ENCODE peak calls at places on chromosomes 6 and 20, in eight cellular contexts. S is psoas muscle, G is type B pancreatic cell, T is H1, J is GM12878, Z is A549, R is bronchial epithelial cell, E is endothelial cell. L is an unnamed sample.

GRCh38 chr20:46814366-46815232 is 80.0 kb upstream of the EYA2 start:
- DNase-seq in E (no peak), Z (peak), S (no peak), G (peak), J (no peak), T (no peak), R (peak), L (no peak)

GRCh38 chr6:77403424-77403823 is 59.9 kb downstream of the HTR1B start:
- DNase-seq in T (no peak), R (peak), S (no peak), E (no peak), G (no peak), J (no peak), Z (peak), L (no peak)

GRCh38 chr6:124459268-124459667 is 503.0 kb upstream of the RNF217 start:
- DNase-seq in R (no peak), E (no peak), S (no peak), J (no peak), T (no peak), G (no peak), Z (no peak), L (no peak)

GRCh38 chr6:140051521-140052455 is 677.3 kb upstream of the CITED2 start:
- DNase-seq in E (no peak), G (no peak), T (no peak), R (peak), J (no peak), S (no peak), Z (peak), L (no peak)

GRCh38 chr20:57698191-57698866 is 11.5 kb downstream of the PMEPA1 start:
- DNase-seq in J (no peak), S (no peak), E (no peak), T (no peak), Z (peak), R (peak), G (no peak), L (no peak)

GRCh38 chr6:24749292-24749691 is 25.4 kb upstream of the GMNN start:
- DNase-seq in E (no peak), Z (no peak), T (no peak), G (no peak), S (no peak), R (no peak), J (no peak), L (no peak)

GRCh38 chr6:106451419-106451818 is 90.9 kb downstream of the CRYBG1 start:
- DNase-seq in R (peak), J (no peak), Z (no peak), E (no peak), G (no peak), T (no peak), S (no peak), L (no peak)

GRCh38 chr20:24791949-24792348 is 157.1 kb upstream of the CST7 start:
- DNase-seq in S (peak), J (no peak), E (no peak), T (no peak), Z (no peak), R (no peak), G (no peak), L (no peak)

GRCh38 chr20:44576297-44576696 is 6.1 kb upstream of the PKIG start:
- DNase-seq in S (no peak), J (no peak), G (no peak), E (no peak), Z (peak), R (peak), T (no peak), L (no peak)

GRCh38 chr6:5540375-5540774 is 279.1 kb downstream of the FARS2 start:
- DNase-seq in Z (no peak), E (no peak), S (no peak), G (no peak), R (no peak), T (no peak), J (no peak), L (no peak)

GRCh38 chr6:28269492-28269891 is 2.5 kb downstream of the ZSCAN26 start:
- DNase-seq in S (no peak), T (no peak), J (no peak), E (no peak), Z (peak), G (no peak), R (peak), L (no peak)

GRCh38 chr6:27178001-27178730 is 69.3 kb upstream of the PRSS16 start:
- DNase-seq in J (peak), E (peak), T (no peak), R (peak), Z (peak), S (no peak), G (no peak), L (peak)

GRCh38 chr6:31285496-31285895 is 13.6 kb upstream of the HLA-C start:
- DNase-seq in T (no peak), G (no peak), J (no peak), S (no peak), Z (no peak), R (no peak), E (no peak), L (no peak)

GRCh38 chr6:23797041-23797440 is 329.0 kb upstream of the NRSN1 start:
- DNase-seq in J (no peak), R (no peak), G (no peak), S (no peak), Z (no peak), E (no peak), T (no peak), L (no peak)

GRCh38 chr6:53205778-53206177 is 57.1 kb upstream of the GCM1 start:
- DNase-seq in Z (no peak), R (no peak), J (no peak), S (no peak), E (no peak), T (no peak), G (no peak), L (no peak)

GRCh38 chr6:36510365-36510764 is 36.9 kb downstream of the STK38 start:
- DNase-seq in J (no peak), T (no peak), G (no peak), E (no peak), S (no peak), Z (no peak), R (no peak), L (no peak)

GRCh38 chr6:43275782-43276179 is 22.3 kb upstream of the SLC22A7 start:
- DNase-seq in Z (no peak), T (no peak), E (no peak), J (no peak), R (no peak), G (no peak), S (no peak), L (no peak)

GRCh38 chr6:14316911-14317535 is 199.5 kb downstream of the CD83 start:
- DNase-seq in G (no peak), S (no peak), Z (no peak), T (no peak), E (no peak), J (no peak), R (no peak), L (no peak)

GRCh38 chr6:27078734-27079357 is 168.7 kb upstream of the PRSS16 start:
- DNase-seq in Z (peak), R (peak), S (no peak), G (no peak), J (peak), E (peak), T (peak), L (no peak)

GRCh38 chr6:16927205-16927604 is 165.9 kb upstream of the ATXN1 start:
- DNase-seq in J (no peak), Z (no peak), S (no peak), T (no peak), R (no peak), E (no peak), G (no peak), L (no peak)

GRCh38 chr6:6386010-6386409 is 65.5 kb upstream of the F13A1 start:
- DNase-seq in E (peak), G (no peak), R (peak), Z (no peak), T (no peak), S (no peak), J (no peak), L (no peak)

GRCh38 chr6:144897441-144897921 is 612.3 kb downstream of the UTRN start:
- DNase-seq in T (no peak), S (no peak), Z (peak), J (no peak), R (peak), G (no peak), E (no peak), L (no peak)

GRCh38 chr6:108745664-108746336 is 102.4 kb upstream of the ARMC2 start:
- DNase-seq in J (no peak), R (no peak), G (no peak), S (no peak), E (no peak), Z (no peak), T (no peak), L (no peak)

GRCh38 chr6:130138116-130138908 is 84.4 kb downstream of the SAMD3 start:
- DNase-seq in T (no peak), J (no peak), E (no peak), Z (no peak), S (no peak), R (no peak), G (no peak), L (no peak)

GRCh38 chr20:14538433-14538832 is 201.0 kb upstream of the FLRT3 start:
- DNase-seq in E (no peak), G (no peak), R (no peak), T (no peak), S (no peak), Z (no peak), J (peak), L (no peak)

GRCh38 chr20:2005831-2006426 is 12.1 kb upstream of the PDYN start:
- DNase-seq in E (peak), S (peak), R (peak), Z (peak), G (peak), T (peak), J (no peak), L (peak)

GRCh38 chr6:33443619-33444504 is 10.5 kb upstream of the ZBTB9 start:
- DNase-seq in Z (no peak), G (no peak), E (no peak), T (no peak), J (no peak), R (no peak), S (no peak), L (no peak)

GRCh38 chr6:25582101-25582500 is 69.9 kb upstream of the SCGN start:
- DNase-seq in E (no peak), G (no peak), T (no peak), S (no peak), Z (no peak), R (peak), J (no peak), L (no peak)

GRCh38 chr6:50822078-50822476 is 3.4 kb downstream of the TFAP2B start:
- DNase-seq in R (no peak), E (no peak), G (no peak), T (no peak), Z (no peak), J (no peak), S (no peak), L (no peak)

GRCh38 chr20:16671753-16672152 is 58.1 kb upstream of the SNRPB2 start:
- DNase-seq in J (no peak), R (no peak), S (no peak), T (no peak), G (no peak), E (no peak), Z (no peak), L (no peak)

GRCh38 chr6:131997450-131998153 is 46.4 kb upstream of the CCN2 start:
- DNase-seq in E (no peak), S (no peak), T (no peak), R (no peak), Z (no peak), G (no peak), J (no peak), L (no peak)

GRCh38 chr6:32529697-32530429 is at the start of gene HLA-DRB5:
- DNase-seq in T (no peak), E (no peak), J (peak), S (peak), R (peak), G (no peak), Z (no peak), L (no peak)

GRCh38 chr6:69732640-69733039 is 64.2 kb downstream of the LMBRD1 start:
- DNase-seq in J (peak), S (no peak), Z (no peak), T (no peak), E (no peak), R (peak), G (no peak), L (no peak)

GRCh38 chr6:33078442-33078841 is 2.7 kb downstream of the HLA-DPB1 start:
- DNase-seq in S (no peak), J (no peak), R (no peak), G (no peak), T (no peak), Z (no peak), E (no peak), L (no peak)

GRCh38 chr20:40955326-40955725 is 73.3 kb upstream of the TOP1 start:
- DNase-seq in Z (no peak), T (no peak), E (no peak), S (no peak), G (peak), J (no peak), R (no peak), L (no peak)

DNA sequence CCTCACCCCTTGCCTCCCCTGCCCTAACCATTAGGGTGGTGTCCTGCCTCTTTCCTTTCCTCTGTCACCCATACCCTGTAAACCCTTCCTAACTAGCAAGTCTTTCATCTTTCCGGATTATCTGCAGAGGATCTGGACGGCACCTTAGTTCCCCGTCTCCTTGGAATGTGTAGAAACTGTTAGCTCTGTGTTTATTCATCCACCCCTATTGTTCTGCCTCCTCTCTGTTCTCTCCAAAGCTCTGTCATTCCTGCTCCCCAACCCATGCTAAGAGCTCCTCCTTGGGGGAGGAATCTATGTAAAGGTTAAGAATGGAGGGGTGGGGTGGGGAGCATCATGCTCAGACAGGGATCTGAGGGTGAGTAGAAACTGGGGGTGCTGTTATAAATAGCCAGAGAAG is 39.4 kb upstream of the KCNK5 start:
- DNase-seq in T (no peak), R (no peak), Z (no peak), E (no peak), J (no peak), G (no peak), S (no peak), L (no peak)
- TF ChIP-seq CTCF in T (no peak), R (no peak), Z (no peak), E (no peak), J (no peak), G (no peak), S (no peak), L (no peak)

GRCh38 chr6:154448448-154449096 is 61.9 kb downstream of the CNKSR3 start:
- DNase-seq in S (no peak), J (no peak), T (no peak), R (peak), E (no peak), Z (no peak), G (no peak), L (no peak)
- TF ChIP-seq CTCF in S (peak), J (no peak), T (peak), R (peak), E (no peak), Z (no peak), G (peak), L (peak)

DNA sequence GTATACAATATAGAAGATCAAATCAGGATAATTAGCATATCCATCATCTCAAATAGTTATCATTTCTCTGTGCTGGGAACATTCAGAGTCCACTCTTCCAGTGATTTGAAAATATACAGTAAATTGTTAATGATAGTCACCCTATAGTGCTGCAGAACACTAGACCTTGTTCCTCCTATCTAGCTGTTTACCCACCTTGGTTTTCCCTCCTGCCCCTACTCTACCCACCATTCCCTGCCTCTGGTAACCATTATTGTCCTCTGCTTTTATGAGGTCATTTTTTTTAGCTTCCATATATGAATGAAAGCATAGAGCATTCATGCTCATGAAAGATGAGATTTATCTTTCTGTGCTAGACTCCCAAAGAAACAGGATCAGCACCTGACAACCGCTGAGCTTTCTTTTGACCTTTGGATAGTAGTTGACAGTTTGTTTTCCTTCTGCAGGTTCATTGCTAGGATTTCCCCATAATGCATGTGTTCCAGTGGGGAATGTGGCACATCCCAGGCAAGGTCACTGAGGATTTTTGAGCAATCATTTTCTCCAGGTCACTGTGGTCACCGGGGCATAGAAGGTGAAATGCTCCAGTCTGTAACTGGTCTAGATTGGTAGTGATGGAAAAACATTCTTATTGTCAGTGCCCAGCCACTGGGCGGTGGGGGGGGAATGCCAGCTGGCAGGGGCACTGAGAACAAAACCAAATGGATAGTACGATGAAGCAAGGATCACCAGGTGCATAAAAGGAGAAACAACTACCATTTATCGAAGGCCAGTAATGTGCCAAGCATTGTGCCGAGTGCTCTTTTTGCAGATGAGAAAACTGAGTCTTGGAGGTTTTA is 33.6 kb upstream of the BCAS1 start:
- DNase-seq in J (no peak), S (no peak), Z (peak), R (no peak), G (no peak), T (no peak), E (no peak), L (no peak)
- TF ChIP-seq CTCF in J (no peak), S (no peak), Z (no peak), R (no peak), G (no peak), T (no peak), E (no peak), L (peak)

GRCh38 chr6:11595903-11596302 is 58.4 kb downstream of the TMEM170B start:
- DNase-seq in T (no peak), Z (peak), R (peak), G (no peak), J (no peak), E (peak), S (no peak), L (no peak)
- TF ChIP-seq CTCF in T (peak), Z (no peak), R (peak), G (peak), J (peak), E (peak), S (no peak), L (peak)

GRCh38 chr6:44667226-44667625 is 279.7 kb downstream of the CDC5L start:
- DNase-seq in T (no peak), J (no peak), S (no peak), E (no peak), G (no peak), Z (no peak), R (no peak), L (no peak)

GRCh38 chr6:44664716-44665115 is 277.2 kb downstream of the CDC5L start:
- DNase-seq in J (no peak), Z (no peak), E (no peak), S (no peak), R (no peak), G (no peak), T (no peak), L (no peak)

GRCh38 chr6:44666324-44666723 is 278.8 kb downstream of the CDC5L start:
- DNase-seq in G (no peak), E (no peak), S (no peak), T (no peak), J (no peak), Z (no peak), R (no peak), L (no peak)

GRCh38 chr6:44665143-44665542 is 277.6 kb downstream of the CDC5L start:
- DNase-seq in Z (no peak), G (no peak), S (no peak), E (no peak), T (no peak), J (no peak), R (no peak), L (no peak)

DNA sequence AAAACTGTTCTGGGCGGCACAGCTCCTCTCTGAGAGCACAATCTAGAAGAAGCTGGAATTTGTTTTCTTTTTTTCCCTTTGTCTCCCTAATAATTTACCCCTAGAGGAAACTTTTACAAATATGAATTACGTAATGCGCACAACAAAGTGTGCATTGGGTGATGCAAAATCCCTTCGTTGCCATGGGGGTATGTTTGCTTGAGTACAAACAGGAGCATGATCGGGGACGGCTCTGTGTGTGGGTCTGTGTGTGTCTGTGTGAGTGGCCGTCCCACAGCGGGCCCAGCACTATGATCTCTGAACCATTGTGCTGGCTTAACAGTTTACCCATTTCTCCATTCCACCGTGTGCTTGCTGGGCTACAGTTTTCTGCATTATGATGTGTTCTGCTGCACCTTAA is 278.2 kb downstream of the CDC5L start:
- DNase-seq in Z (no peak), E (no peak), J (no peak), T (no peak), R (no peak), G (no peak), S (no peak), L (no peak)
- TF ChIP-seq CTCF in Z (no peak), E (no peak), J (no peak), T (no peak), R (no peak), G (no peak), S (no peak), L (no peak)

DNA sequence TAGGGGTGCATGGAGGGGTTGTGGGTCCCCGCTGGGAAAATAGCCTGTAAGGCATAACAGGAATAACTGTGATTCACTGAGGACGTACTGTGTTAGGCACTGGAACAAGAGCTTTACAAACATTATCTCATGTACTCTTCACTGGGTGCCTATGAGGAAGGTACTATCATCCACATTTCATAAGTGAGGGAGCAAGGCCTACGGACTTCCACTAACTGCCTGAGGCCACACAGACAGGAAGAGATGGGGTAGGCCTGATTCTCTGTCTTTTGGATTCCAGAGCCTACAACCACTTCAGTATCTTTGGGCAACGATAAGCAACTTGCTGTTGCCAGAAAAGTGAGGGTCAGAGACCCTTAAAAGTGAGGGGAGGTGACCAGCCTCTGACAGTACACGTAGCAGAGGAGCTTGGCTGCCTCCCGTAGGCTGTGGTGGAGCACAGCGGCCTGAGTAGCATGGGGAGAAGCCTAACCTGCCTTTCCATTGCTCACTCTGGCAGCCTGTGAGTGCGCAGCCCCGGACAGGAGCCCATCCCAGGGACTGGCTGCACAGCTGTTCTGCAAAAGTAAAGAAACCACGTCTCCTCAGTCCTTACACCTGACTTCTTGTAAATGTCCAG is 30.4 kb downstream of the PSMB1 start:
- DNase-seq in G (no peak), R (peak), S (no peak), E (peak), Z (peak), T (no peak), J (no peak), L (no peak)
- TF ChIP-seq CTCF in G (peak), R (peak), S (no peak), E (no peak), Z (peak), T (peak), J (peak), L (no peak)

DNA sequence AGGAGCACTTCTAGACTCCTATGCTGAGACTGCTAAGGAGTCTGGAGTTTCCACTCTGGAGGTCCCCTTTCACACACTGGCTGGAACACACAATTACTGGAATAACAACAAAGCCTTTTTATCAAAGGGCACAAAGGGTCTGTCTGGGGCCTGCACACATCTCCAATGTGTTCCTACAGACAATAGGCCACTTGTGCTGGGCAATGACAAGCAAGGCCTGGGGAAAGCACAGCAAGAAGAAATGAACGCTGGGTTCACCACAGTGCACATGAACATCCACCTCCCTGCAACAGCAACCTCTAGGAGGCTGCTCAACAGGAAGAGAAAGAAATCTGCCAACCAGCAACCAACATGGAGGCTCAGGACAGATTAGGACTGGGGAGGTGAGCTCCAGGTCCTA is 43.9 kb downstream of the TRPC4AP start:
- DNase-seq in S (no peak), Z (no peak), J (no peak), E (no peak), R (no peak), G (no peak), T (no peak), L (no peak)
- TF ChIP-seq CTCF in S (no peak), Z (no peak), J (no peak), E (no peak), R (no peak), G (no peak), T (no peak), L (no peak)